ENCODE peak calls at places on chromosome 20, in seven cellular contexts. One of them, this sample, is unnamed.

GRCh38 chr20:58700121-58700780 is 7.7 kb downstream of the NPEPL1 start:
- DNase-seq in Right ventricle myocardium inferior: peak; percentile 40
- DNase-seq in Peyer's patch: no peak
- DNase-seq in GM23248: peak; percentile 18
- DNase-seq in dermis blood vessel endothelial cell: no peak
- DNase-seq in prostate gland: no peak
- DNase-seq in T-cell: no peak
- DNase-seq in this sample: peak; percentile 70

GRCh38 chr20:3477861-3478544 is 7.2 kb downstream of the ATRN start:
- DNase-seq in Right ventricle myocardium inferior: no peak
- DNase-seq in Peyer's patch: no peak
- DNase-seq in GM23248: no peak
- DNase-seq in dermis blood vessel endothelial cell: no peak
- DNase-seq in prostate gland: no peak
- DNase-seq in T-cell: no peak
- DNase-seq in this sample: no peak

GRCh38 chr20:32603046-32603726 is 18.1 kb upstream of the NOL4L start:
- DNase-seq in Right ventricle myocardium inferior: no peak
- DNase-seq in Peyer's patch: peak; percentile 48
- DNase-seq in GM23248: no peak
- DNase-seq in dermis blood vessel endothelial cell: no peak
- DNase-seq in prostate gland: no peak
- DNase-seq in T-cell: no peak
- DNase-seq in this sample: no peak

GRCh38 chr20:18428490-18429173 is 38.2 kb downstream of the DZANK1 start:
- DNase-seq in Right ventricle myocardium inferior: no peak
- DNase-seq in Peyer's patch: no peak
- DNase-seq in GM23248: no peak
- DNase-seq in dermis blood vessel endothelial cell: peak; percentile 71
- DNase-seq in prostate gland: no peak
- DNase-seq in T-cell: no peak
- DNase-seq in this sample: no peak

GRCh38 chr20:47502801-47503239 is 1.1 kb downstream of the NCOA3 start:
- DNase-seq in Right ventricle myocardium inferior: no peak
- DNase-seq in Peyer's patch: peak; percentile 26
- DNase-seq in GM23248: peak; percentile 76
- DNase-seq in dermis blood vessel endothelial cell: peak; percentile 36
- DNase-seq in prostate gland: peak; percentile 13
- DNase-seq in T-cell: peak; percentile 24
- DNase-seq in this sample: no peak

GRCh38 chr20:42118001-42118400 is 499.8 kb upstream of the CHD6 start:
- DNase-seq in Right ventricle myocardium inferior: no peak
- DNase-seq in Peyer's patch: no peak
- DNase-seq in GM23248: no peak
- DNase-seq in dermis blood vessel endothelial cell: no peak
- DNase-seq in prostate gland: no peak
- DNase-seq in T-cell: no peak
- DNase-seq in this sample: no peak

GRCh38 chr20:21096321-21097043 is 9.7 kb downstream of the LINC00237 start:
- DNase-seq in Right ventricle myocardium inferior: no peak
- DNase-seq in Peyer's patch: no peak
- DNase-seq in GM23248: peak; percentile 48
- DNase-seq in dermis blood vessel endothelial cell: peak; percentile 42
- DNase-seq in prostate gland: no peak
- DNase-seq in T-cell: no peak
- DNase-seq in this sample: no peak

GRCh38 chr20:47306095-47306494 is 50.4 kb downstream of the ZMYND8 start:
- DNase-seq in Right ventricle myocardium inferior: peak; percentile 58
- DNase-seq in Peyer's patch: no peak
- DNase-seq in GM23248: no peak
- DNase-seq in dermis blood vessel endothelial cell: no peak
- DNase-seq in prostate gland: no peak
- DNase-seq in T-cell: no peak
- DNase-seq in this sample: no peak

GRCh38 chr20:18611492-18611891 is 23.6 kb downstream of the DTD1 start:
- DNase-seq in Right ventricle myocardium inferior: no peak
- DNase-seq in Peyer's patch: no peak
- DNase-seq in GM23248: no peak
- DNase-seq in dermis blood vessel endothelial cell: no peak
- DNase-seq in prostate gland: no peak
- DNase-seq in T-cell: no peak
- DNase-seq in this sample: no peak

GRCh38 chr20:25084616-25085187 is 2.8 kb upstream of the VSX1 start:
- DNase-seq in Right ventricle myocardium inferior: no peak
- DNase-seq in Peyer's patch: peak; percentile 6
- DNase-seq in GM23248: no peak
- DNase-seq in dermis blood vessel endothelial cell: no peak
- DNase-seq in prostate gland: no peak
- DNase-seq in T-cell: no peak
- DNase-seq in this sample: peak; percentile 70

GRCh38 chr20:48238781-48239180 is 453.5 kb upstream of the SULF2 start:
- DNase-seq in Right ventricle myocardium inferior: no peak
- DNase-seq in Peyer's patch: no peak
- DNase-seq in GM23248: peak; percentile 48
- DNase-seq in dermis blood vessel endothelial cell: no peak
- DNase-seq in prostate gland: no peak
- DNase-seq in T-cell: no peak
- DNase-seq in this sample: no peak

GRCh38 chr20:41080866-41081265 is 52.2 kb downstream of the TOP1 start:
- DNase-seq in Right ventricle myocardium inferior: no peak
- DNase-seq in Peyer's patch: no peak
- DNase-seq in GM23248: peak; percentile 28
- DNase-seq in dermis blood vessel endothelial cell: no peak
- DNase-seq in prostate gland: no peak
- DNase-seq in T-cell: no peak
- DNase-seq in this sample: no peak

GRCh38 chr20:37235065-37235464 is 26.5 kb downstream of the GHRH start:
- DNase-seq in Right ventricle myocardium inferior: no peak
- DNase-seq in Peyer's patch: no peak
- DNase-seq in GM23248: no peak
- DNase-seq in dermis blood vessel endothelial cell: peak; percentile 80
- DNase-seq in prostate gland: no peak
- DNase-seq in T-cell: no peak
- DNase-seq in this sample: no peak

GRCh38 chr20:62999580-62999979 is 7.2 kb downstream of the BHLHE23 start:
- DNase-seq in Right ventricle myocardium inferior: no peak
- DNase-seq in Peyer's patch: no peak
- DNase-seq in GM23248: no peak
- DNase-seq in dermis blood vessel endothelial cell: no peak
- DNase-seq in prostate gland: no peak
- DNase-seq in T-cell: no peak
- DNase-seq in this sample: no peak

GRCh38 chr20:50837532-50838321 is 42.9 kb downstream of the BCAS4 start:
- DNase-seq in Right ventricle myocardium inferior: peak; percentile 70
- DNase-seq in Peyer's patch: peak; percentile 67
- DNase-seq in GM23248: peak; percentile 93
- DNase-seq in dermis blood vessel endothelial cell: no peak
- DNase-seq in prostate gland: peak; percentile 90
- DNase-seq in T-cell: no peak
- DNase-seq in this sample: no peak

GRCh38 chr20:19944772-19945459 is 72.2 kb upstream of the NAA20 start:
- DNase-seq in Right ventricle myocardium inferior: no peak
- DNase-seq in Peyer's patch: no peak
- DNase-seq in GM23248: peak; percentile 26
- DNase-seq in dermis blood vessel endothelial cell: peak; percentile 34
- DNase-seq in prostate gland: no peak
- DNase-seq in T-cell: no peak
- DNase-seq in this sample: no peak

GRCh38 chr20:56268536-56268935 is 20.0 kb downstream of the MC3R start:
- DNase-seq in Right ventricle myocardium inferior: no peak
- DNase-seq in Peyer's patch: no peak
- DNase-seq in GM23248: no peak
- DNase-seq in dermis blood vessel endothelial cell: no peak
- DNase-seq in prostate gland: no peak
- DNase-seq in T-cell: no peak
- DNase-seq in this sample: no peak

GRCh38 chr20:44454301-44454963 is 21.2 kb upstream of the TTPAL start:
- DNase-seq in Right ventricle myocardium inferior: no peak
- DNase-seq in Peyer's patch: no peak
- DNase-seq in GM23248: no peak
- DNase-seq in dermis blood vessel endothelial cell: no peak
- DNase-seq in prostate gland: no peak
- DNase-seq in T-cell: no peak
- DNase-seq in this sample: no peak

GRCh38 chr20:31523361-31524283 is 9.4 kb downstream of the HM13 start:
- DNase-seq in Right ventricle myocardium inferior: no peak
- DNase-seq in Peyer's patch: no peak
- DNase-seq in GM23248: peak; percentile 38
- DNase-seq in dermis blood vessel endothelial cell: peak; percentile 83
- DNase-seq in prostate gland: no peak
- DNase-seq in T-cell: no peak
- DNase-seq in this sample: no peak

GRCh38 chr20:49385471-49385870 is 97.0 kb downstream of the KCNB1 start:
- DNase-seq in Right ventricle myocardium inferior: no peak
- DNase-seq in Peyer's patch: no peak
- DNase-seq in GM23248: peak; percentile 68
- DNase-seq in dermis blood vessel endothelial cell: peak; percentile 49
- DNase-seq in prostate gland: no peak
- DNase-seq in T-cell: no peak
- DNase-seq in this sample: no peak

GRCh38 chr20:56554869-56555268 is 21.8 kb downstream of the FAM209B start:
- DNase-seq in Right ventricle myocardium inferior: no peak
- DNase-seq in Peyer's patch: no peak
- DNase-seq in GM23248: peak; percentile 97
- DNase-seq in dermis blood vessel endothelial cell: peak; percentile 94
- DNase-seq in prostate gland: peak; percentile 43
- DNase-seq in T-cell: no peak
- DNase-seq in this sample: no peak

GRCh38 chr20:9270831-9271230 is 201.9 kb downstream of the PLCB4 start:
- DNase-seq in Right ventricle myocardium inferior: no peak
- DNase-seq in Peyer's patch: no peak
- DNase-seq in GM23248: peak; percentile 83
- DNase-seq in dermis blood vessel endothelial cell: no peak
- DNase-seq in prostate gland: no peak
- DNase-seq in T-cell: no peak
- DNase-seq in this sample: no peak

GRCh38 chr20:30985386-30985785 is 272.1 kb upstream of the DEFB115 start:
- DNase-seq in Right ventricle myocardium inferior: peak; percentile 16
- DNase-seq in Peyer's patch: no peak
- DNase-seq in GM23248: no peak
- DNase-seq in dermis blood vessel endothelial cell: no peak
- DNase-seq in prostate gland: no peak
- DNase-seq in T-cell: no peak
- DNase-seq in this sample: peak; percentile 33